ENCODE peak calls at places on chromosomes 1 and 21, in eight cellular contexts. O is non-pigmented ciliary epithelial cell; R is endothelial cell; U is stimulated activated CD4-positive, alpha-beta T cell treated with anti-CD3 and anti-CD28 coated beads, Interleukin-4, amount 100 ng/mL, for 48 hours; D is psoas muscle; L is left lung; B is small intestine; M is NCI-H1694 treated with DMSO at 0.1 percent for 48 hours. Y is an unnamed sample.

GRCh38 chr1:168893359-168893791 is 164.4 kb upstream of the DPT start:
- DNase-seq in M (peak), U (no peak), D (peak), R (no peak), B (no peak), O (no peak), L (no peak), Y (no peak)

GRCh38 chr1:163443863-163444262 is 122.1 kb downstream of the NUF2 start:
- DNase-seq in R (no peak), B (no peak), M (no peak), D (no peak), O (no peak), U (no peak), L (no peak), Y (no peak)

GRCh38 chr21:16912075-16912474 is 600.8 kb upstream of the CXADR start:
- DNase-seq in O (peak), R (no peak), U (no peak), L (no peak), M (no peak), B (no peak), D (no peak), Y (no peak)

GRCh38 chr1:152517237-152517811 is 3.0 kb downstream of the CRCT1 start:
- DNase-seq in L (no peak), B (peak), D (no peak), R (no peak), U (no peak), M (no peak), O (no peak), Y (no peak)

GRCh38 chr1:239315623-239316217 is 70.6 kb upstream of the CHRM3 start:
- DNase-seq in O (no peak), U (no peak), D (no peak), L (no peak), R (no peak), M (no peak), B (peak), Y (no peak)

GRCh38 chr21:46320331-46320801 is 3.3 kb downstream of the C21orf58 start:
- DNase-seq in O (no peak), U (no peak), D (no peak), B (no peak), L (no peak), R (no peak), M (no peak), Y (no peak)

GRCh38 chr1:82160036-82160435 is 359.3 kb downstream of the ADGRL2 start:
- DNase-seq in R (no peak), M (no peak), L (no peak), U (no peak), D (no peak), B (no peak), O (no peak), Y (no peak)

GRCh38 chr1:3327389-3327702 is 127.1 kb upstream of the ARHGEF16 start:
- DNase-seq in M (no peak), O (no peak), B (no peak), R (no peak), U (no peak), L (no peak), D (no peak), Y (no peak)

GRCh38 chr1:206685256-206685748 is 597 bp downstream of the MAPKAPK2 start:
- DNase-seq in M (no peak), R (peak), L (no peak), O (no peak), D (peak), B (no peak), U (peak), Y (no peak)

GRCh38 chr1:201614262-201615015 is 75.5 kb downstream of the NAV1 start:
- DNase-seq in L (peak), B (no peak), U (no peak), O (no peak), D (peak), R (peak), M (no peak), Y (no peak)

GRCh38 chr1:64923294-64923718 is 43.0 kb downstream of the JAK1 start:
- DNase-seq in R (no peak), D (no peak), B (no peak), L (no peak), O (no peak), U (no peak), M (no peak), Y (no peak)

GRCh38 chr1:174445817-174446216 is 1.9 kb upstream of the GPR52 start:
- DNase-seq in L (no peak), B (no peak), D (no peak), O (no peak), R (no peak), M (no peak), U (no peak), Y (no peak)

GRCh38 chr1:107990606-107991005 is 25.6 kb upstream of the VAV3 start:
- DNase-seq in M (no peak), O (no peak), B (no peak), D (no peak), L (no peak), U (no peak), R (no peak), Y (no peak)